ENCODE peak calls at places on chromosomes 4 and X, in five cellular contexts. U is lower leg skin, A is AG09309, P is astrocyte of the spinal cord, L is testis. F is an unnamed sample.

GRCh38 chr4:173508386-173509002 is 21.5 kb downstream of the HAND2 start:
- DNase-seq in L (no peak), U (peak), A (no peak), P (no peak), F (peak)

GRCh38 chrX:101803451-101803850 is 128.4 kb downstream of the ZMAT1 start:
- DNase-seq in L (no peak), A (no peak), U (no peak), P (no peak), F (no peak)

GRCh38 chr4:113695328-113696169 is 66.0 kb downstream of the CAMK2D start:
- DNase-seq in A (no peak), L (no peak), P (no peak), U (no peak), F (no peak)

GRCh38 chr4:95877636-95878035 is 37.7 kb downstream of the PDHA2 start:
- DNase-seq in A (no peak), U (no peak), P (no peak), L (no peak), F (no peak)

GRCh38 chrX:150581093-150581775 is 12.8 kb downstream of the MTM1 start:
- DNase-seq in U (no peak), P (peak), A (no peak), L (no peak), F (no peak)

GRCh38 chr4:105126311-105127153 is 20.1 kb upstream of the TET2 start:
- DNase-seq in P (peak), L (no peak), U (no peak), A (no peak), F (no peak)

GRCh38 chr4:152892985-152893384 is 43.1 kb upstream of the FHDC1 start:
- DNase-seq in L (no peak), A (no peak), U (no peak), P (no peak), F (no peak)

GRCh38 chr4:136395212-136395722 is 1137.0 kb downstream of the PCDH18 start:
- DNase-seq in P (no peak), U (no peak), A (no peak), L (peak), F (no peak)

GRCh38 chr4:675980-676870 is 1.9 kb downstream of the MYL5 start:
- DNase-seq in A (no peak), P (no peak), U (no peak), L (no peak), F (no peak)

GRCh38 chr4:673349-674091 is 556 bp downstream of the ATP5ME start:
- DNase-seq in U (no peak), P (no peak), A (no peak), L (peak), F (no peak)

GRCh38 chr4:676871-677235 is 2.5 kb downstream of the MYL5 start:
- DNase-seq in P (no peak), L (no peak), U (no peak), A (no peak), F (no peak)

GRCh38 chr4:674172-675035 is at the start of the genes ATP5ME and MYL5:
- DNase-seq in A (peak), L (peak), U (peak), P (peak), F (peak)

DNA sequence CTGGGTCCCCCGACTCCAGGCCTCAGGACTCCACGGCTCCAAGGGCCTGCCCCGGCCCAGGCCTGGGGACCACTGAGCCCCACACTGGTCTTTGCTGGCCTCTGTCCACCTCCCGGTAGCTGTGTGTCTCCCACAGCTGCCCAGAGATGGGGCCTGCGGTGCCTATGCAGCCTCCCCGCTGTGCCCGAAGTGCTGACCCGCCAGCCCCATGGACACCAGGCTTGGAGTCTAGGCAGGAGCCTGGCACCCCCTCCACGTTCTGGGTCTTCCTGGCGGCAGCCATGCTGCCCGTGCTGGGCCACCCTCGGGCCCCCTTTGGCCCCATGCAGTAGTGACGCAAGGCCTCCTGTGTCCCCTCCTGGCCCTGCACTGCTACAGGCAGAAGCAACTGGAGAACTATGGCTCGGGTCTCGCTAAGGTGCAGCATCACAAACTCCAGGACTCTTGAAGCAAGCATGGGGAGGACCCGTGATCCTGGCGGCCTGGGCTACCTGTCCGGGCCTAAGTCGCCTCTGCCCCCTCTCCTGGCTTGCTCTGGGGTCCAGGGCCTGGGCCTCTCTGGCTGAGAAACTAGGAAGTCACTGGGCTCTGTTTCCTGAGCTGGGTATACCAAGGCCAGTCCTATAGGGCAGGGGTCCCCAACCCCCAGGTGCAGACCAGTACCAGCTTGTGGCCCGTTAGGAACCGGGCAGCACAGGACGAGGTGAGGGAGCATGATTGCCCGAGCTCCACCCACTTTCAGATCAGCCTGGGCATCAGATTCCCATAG is 878 bp downstream of the MYL5 start:
- DNase-seq in L (no peak), A (no peak), U (no peak), P (no peak), F (no peak)
- TF ChIP-seq CTCF in L (no peak), A (no peak), U (no peak), P (no peak), F (no peak)

DNA sequence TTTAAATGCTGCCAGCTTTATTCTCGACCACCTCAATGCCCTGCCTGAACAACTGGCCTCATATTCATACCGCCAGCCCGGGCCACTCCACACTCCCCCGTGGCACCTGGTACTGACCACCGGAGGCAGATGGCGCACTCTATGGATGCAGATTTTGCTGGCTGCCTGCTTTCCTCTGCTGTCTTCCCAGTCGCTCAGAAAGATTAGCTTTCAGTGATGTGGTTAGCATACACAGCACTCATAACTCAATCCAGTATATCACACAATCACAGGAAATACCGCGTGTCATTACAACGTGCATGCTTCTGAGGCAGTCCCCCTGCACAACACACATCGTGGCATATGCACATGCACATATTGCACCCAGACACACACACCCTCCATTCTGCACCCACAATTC is 147.2 kb upstream of the BCOR start:
- DNase-seq in A (no peak), P (no peak), U (no peak), L (no peak), F (no peak)
- TF ChIP-seq CTCF in A (no peak), P (no peak), U (no peak), L (no peak), F (peak)

GRCh38 chr4:79284893-79285292 is 41.0 kb downstream of the NAA11 start:
- DNase-seq in L (no peak), U (no peak), P (no peak), A (no peak), F (no peak)
- TF ChIP-seq CTCF in L (no peak), U (no peak), P (peak), A (no peak), F (no peak)

DNA sequence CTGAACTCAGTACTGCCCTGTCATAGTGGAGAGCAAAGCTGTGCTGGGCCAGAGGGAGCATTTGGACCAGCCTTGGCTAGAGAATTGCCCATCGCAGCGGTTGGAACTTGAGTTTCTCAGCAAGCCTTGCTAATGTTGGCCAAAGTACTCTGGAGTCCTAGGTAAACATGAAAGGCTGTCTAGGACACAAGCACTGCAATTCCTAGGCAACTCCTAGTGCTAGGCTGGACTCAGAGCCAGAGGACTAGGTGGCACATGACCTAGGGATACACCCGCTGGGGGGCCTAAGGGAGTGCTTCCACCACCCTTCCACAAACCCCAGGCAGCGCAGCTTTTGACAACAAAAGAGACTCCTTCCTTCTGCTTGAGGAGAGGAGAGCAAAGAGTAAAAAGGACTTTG is 15.0 kb downstream of the MED14 start:
- DNase-seq in P (no peak), L (no peak), U (no peak), A (no peak), F (no peak)
- TF ChIP-seq CTCF in P (no peak), L (no peak), U (no peak), A (no peak), F (no peak)

GRCh38 chr4:108224628-108225053 is 55.9 kb upstream of the LEF1 start:
- DNase-seq in A (no peak), P (peak), U (no peak), L (peak), F (no peak)
- TF ChIP-seq CTCF in A (no peak), P (no peak), U (no peak), L (no peak), F (no peak)

GRCh38 chr4:93897559-93897958 is 69.0 kb downstream of the ATOH1 start:
- DNase-seq in P (peak), U (no peak), A (no peak), L (no peak), F (no peak)
- TF ChIP-seq CTCF in P (peak), U (no peak), A (no peak), L (no peak), F (peak)

F was measured in osteocyte.